ENCODE peak calls at places on chromosomes 16 and 17, in eight cellular contexts. One of them, this sample, is unnamed.
A peak's percentile ranks its signal among the peaks of the same experiment; 100 is the strongest.

GRCh38 chr17:75516619-75517276 is 420 bp downstream of the TSEN54 start:
- DNase-seq in Peyer's patch: peak; percentile 37
- DNase-seq in heart left ventricle: peak; percentile 47
- DNase-seq in CD4-positive, CD25-positive, alpha-beta regulatory T cell: peak; percentile 28
- DNase-seq in Caco-2: peak; percentile 57
- DNase-seq in psoas muscle: no peak
- DNase-seq in heart right ventricle: peak; percentile 54
- DNase-seq in upper lobe of right lung: peak; percentile 76
- DNase-seq in this sample: peak; percentile 41

GRCh38 chr17:74446551-74447500 is 14.9 kb downstream of the GPRC5C start:
- DNase-seq in psoas muscle: peak; percentile 88
- DNase-seq in Peyer's patch: no peak
- DNase-seq in heart right ventricle: peak; percentile 76
- DNase-seq in heart left ventricle: peak; percentile 78
- DNase-seq in CD4-positive, CD25-positive, alpha-beta regulatory T cell: no peak
- DNase-seq in upper lobe of right lung: peak; percentile 79
- DNase-seq in Caco-2: no peak
- DNase-seq in this sample: no peak

GRCh38 chr16:17571499-17572093 is 100.8 kb upstream of the XYLT1 start:
- DNase-seq in CD4-positive, CD25-positive, alpha-beta regulatory T cell: no peak
- DNase-seq in Caco-2: peak; percentile 7
- DNase-seq in upper lobe of right lung: no peak
- DNase-seq in heart left ventricle: no peak
- DNase-seq in heart right ventricle: no peak
- DNase-seq in psoas muscle: no peak
- DNase-seq in Peyer's patch: no peak
- DNase-seq in this sample: peak; percentile 14

GRCh38 chr17:45427181-45427835 is 5.4 kb downstream of the ARHGAP27 start:
- DNase-seq in CD4-positive, CD25-positive, alpha-beta regulatory T cell: no peak
- DNase-seq in psoas muscle: no peak
- DNase-seq in heart right ventricle: no peak
- DNase-seq in heart left ventricle: no peak
- DNase-seq in upper lobe of right lung: peak; percentile 49
- DNase-seq in Caco-2: no peak
- DNase-seq in Peyer's patch: no peak
- DNase-seq in this sample: no peak

GRCh38 chr16:3266873-3267537 is 10.6 kb upstream of the MEFV start:
- DNase-seq in CD4-positive, CD25-positive, alpha-beta regulatory T cell: peak; percentile 15
- DNase-seq in Peyer's patch: no peak
- DNase-seq in heart left ventricle: no peak
- DNase-seq in heart right ventricle: no peak
- DNase-seq in upper lobe of right lung: no peak
- DNase-seq in psoas muscle: no peak
- DNase-seq in Caco-2: peak; percentile 37
- DNase-seq in this sample: peak; percentile 57

GRCh38 chr16:66292241-66292935 is 74.1 kb upstream of the CDH5 start:
- DNase-seq in heart right ventricle: no peak
- DNase-seq in Peyer's patch: no peak
- DNase-seq in CD4-positive, CD25-positive, alpha-beta regulatory T cell: no peak
- DNase-seq in heart left ventricle: no peak
- DNase-seq in Caco-2: no peak
- DNase-seq in upper lobe of right lung: no peak
- DNase-seq in psoas muscle: no peak
- DNase-seq in this sample: no peak

GRCh38 chr17:21039839-21040575 is 2.8 kb downstream of the USP22 start:
- DNase-seq in upper lobe of right lung: no peak
- DNase-seq in psoas muscle: peak; percentile 30
- DNase-seq in Peyer's patch: no peak
- DNase-seq in heart right ventricle: no peak
- DNase-seq in CD4-positive, CD25-positive, alpha-beta regulatory T cell: peak; percentile 28
- DNase-seq in heart left ventricle: no peak
- DNase-seq in Caco-2: peak; percentile 45
- DNase-seq in this sample: no peak

GRCh38 chr16:1749152-1750117 is 21.9 kb downstream of the NME3 start:
- DNase-seq in CD4-positive, CD25-positive, alpha-beta regulatory T cell: no peak
- DNase-seq in Caco-2: no peak
- DNase-seq in heart right ventricle: no peak
- DNase-seq in upper lobe of right lung: no peak
- DNase-seq in psoas muscle: no peak
- DNase-seq in Peyer's patch: no peak
- DNase-seq in heart left ventricle: no peak
- DNase-seq in this sample: no peak

GRCh38 chr16:58042001-58042885 is 16.7 kb downstream of the MMP15 start:
- DNase-seq in CD4-positive, CD25-positive, alpha-beta regulatory T cell: no peak
- DNase-seq in upper lobe of right lung: peak; percentile 51
- DNase-seq in Peyer's patch: no peak
- DNase-seq in heart left ventricle: no peak
- DNase-seq in heart right ventricle: no peak
- DNase-seq in psoas muscle: no peak
- DNase-seq in Caco-2: no peak
- DNase-seq in this sample: no peak

GRCh38 chr17:8320990-8321389 is 10.9 kb downstream of the ARHGEF15 start:
- DNase-seq in CD4-positive, CD25-positive, alpha-beta regulatory T cell: no peak
- DNase-seq in heart left ventricle: no peak
- DNase-seq in upper lobe of right lung: no peak
- DNase-seq in psoas muscle: no peak
- DNase-seq in heart right ventricle: no peak
- DNase-seq in Peyer's patch: no peak
- DNase-seq in Caco-2: no peak
- DNase-seq in this sample: peak; percentile 14

GRCh38 chr17:19706791-19707727 is 9.3 kb downstream of the SLC47A2 start:
- DNase-seq in CD4-positive, CD25-positive, alpha-beta regulatory T cell: no peak
- DNase-seq in heart left ventricle: no peak
- DNase-seq in psoas muscle: no peak
- DNase-seq in heart right ventricle: no peak
- DNase-seq in Peyer's patch: no peak
- DNase-seq in Caco-2: no peak
- DNase-seq in upper lobe of right lung: no peak
- DNase-seq in this sample: no peak

GRCh38 chr17:15263206-15263579 is 1.9 kb downstream of the PMP22 start:
- DNase-seq in Caco-2: peak; percentile 11
- DNase-seq in Peyer's patch: peak; percentile 28
- DNase-seq in CD4-positive, CD25-positive, alpha-beta regulatory T cell: no peak
- DNase-seq in heart right ventricle: peak; percentile 87
- DNase-seq in psoas muscle: peak; percentile 91
- DNase-seq in heart left ventricle: peak; percentile 88
- DNase-seq in upper lobe of right lung: peak; percentile 78
- DNase-seq in this sample: peak; percentile 42

GRCh38 chr17:30256756-30257506 is 21.4 kb upstream of the SLC6A4 start:
- DNase-seq in heart left ventricle: no peak
- DNase-seq in CD4-positive, CD25-positive, alpha-beta regulatory T cell: no peak
- DNase-seq in upper lobe of right lung: no peak
- DNase-seq in heart right ventricle: no peak
- DNase-seq in Peyer's patch: no peak
- DNase-seq in psoas muscle: no peak
- DNase-seq in Caco-2: no peak
- DNase-seq in this sample: no peak

GRCh38 chr16:22070361-22071351 is 21.7 kb upstream of the VWA3A start:
- DNase-seq in Caco-2: no peak
- DNase-seq in psoas muscle: peak; percentile 27
- DNase-seq in heart right ventricle: no peak
- DNase-seq in upper lobe of right lung: no peak
- DNase-seq in CD4-positive, CD25-positive, alpha-beta regulatory T cell: no peak
- DNase-seq in Peyer's patch: no peak
- DNase-seq in heart left ventricle: no peak
- DNase-seq in this sample: peak; percentile 16

GRCh38 chr16:3767333-3767977 is 50.1 kb upstream of the TRAP1 start:
- DNase-seq in heart left ventricle: no peak
- DNase-seq in Peyer's patch: no peak
- DNase-seq in CD4-positive, CD25-positive, alpha-beta regulatory T cell: no peak
- DNase-seq in upper lobe of right lung: no peak
- DNase-seq in heart right ventricle: no peak
- DNase-seq in Caco-2: no peak
- DNase-seq in psoas muscle: no peak
- DNase-seq in this sample: no peak

GRCh38 chr17:48010193-48010592 is 27.4 kb downstream of the COPZ2 start:
- DNase-seq in Caco-2: no peak
- DNase-seq in CD4-positive, CD25-positive, alpha-beta regulatory T cell: no peak
- DNase-seq in heart right ventricle: no peak
- DNase-seq in Peyer's patch: no peak
- DNase-seq in psoas muscle: no peak
- DNase-seq in heart left ventricle: no peak
- DNase-seq in upper lobe of right lung: no peak
- DNase-seq in this sample: no peak
- H3K9me3 ChIP-seq in Caco-2: no peaks in the 10 kb centered on the region
- H3K9me3 ChIP-seq in CD4-positive, CD25-positive, alpha-beta regulatory T cell: no peaks in the 10 kb centered on the region
- H3K9me3 ChIP-seq in heart right ventricle: no peaks in the 10 kb centered on the region
- H3K9me3 ChIP-seq in Peyer's patch: no peaks in the 10 kb centered on the region
- H3K9me3 ChIP-seq in psoas muscle: no peaks in the 10 kb centered on the region
- H3K9me3 ChIP-seq in heart left ventricle: no peaks in the 10 kb centered on the region
- H3K9me3 ChIP-seq in upper lobe of right lung: no peaks in the 10 kb centered on the region
- H3K9me3 ChIP-seq in this sample: no peaks in the 10 kb centered on the region

GRCh38 chr17:53707546-53707945 is 115.2 kb upstream of the KIF2B start:
- DNase-seq in heart right ventricle: no peak
- DNase-seq in upper lobe of right lung: no peak
- DNase-seq in heart left ventricle: no peak
- DNase-seq in CD4-positive, CD25-positive, alpha-beta regulatory T cell: no peak
- DNase-seq in psoas muscle: no peak
- DNase-seq in Caco-2: no peak
- DNase-seq in Peyer's patch: no peak
- DNase-seq in this sample: peak; percentile 9
- H3K9me3 ChIP-seq in heart right ventricle: no peaks in the 10 kb centered on the region
- H3K9me3 ChIP-seq in upper lobe of right lung: no peaks in the 10 kb centered on the region
- H3K9me3 ChIP-seq in heart left ventricle: peaks cover 5% of the 10 kb centered on the region
- H3K9me3 ChIP-seq in CD4-positive, CD25-positive, alpha-beta regulatory T cell: no peaks in the 10 kb centered on the region
- H3K9me3 ChIP-seq in psoas muscle: no peaks in the 10 kb centered on the region
- H3K9me3 ChIP-seq in Caco-2: no peaks in the 10 kb centered on the region
- H3K9me3 ChIP-seq in Peyer's patch: peaks cover 3% of the 10 kb centered on the region
- H3K9me3 ChIP-seq in this sample: peaks cover 4% of the 10 kb centered on the region

GRCh38 chr16:50517450-50518252 is 30.5 kb upstream of the NKD1 start:
- DNase-seq in psoas muscle: no peak
- DNase-seq in Caco-2: no peak
- DNase-seq in CD4-positive, CD25-positive, alpha-beta regulatory T cell: no peak
- DNase-seq in Peyer's patch: no peak
- DNase-seq in heart left ventricle: no peak
- DNase-seq in upper lobe of right lung: no peak
- DNase-seq in heart right ventricle: no peak
- DNase-seq in this sample: no peak

GRCh38 chr16:50516401-50516800 is 31.8 kb upstream of the NKD1 start:
- DNase-seq in CD4-positive, CD25-positive, alpha-beta regulatory T cell: no peak
- DNase-seq in psoas muscle: no peak
- DNase-seq in heart left ventricle: no peak
- DNase-seq in Caco-2: no peak
- DNase-seq in upper lobe of right lung: no peak
- DNase-seq in heart right ventricle: no peak
- DNase-seq in Peyer's patch: no peak
- DNase-seq in this sample: no peak

GRCh38 chr16:50519001-50519400 is 29.2 kb upstream of the NKD1 start:
- DNase-seq in upper lobe of right lung: no peak
- DNase-seq in Peyer's patch: no peak
- DNase-seq in CD4-positive, CD25-positive, alpha-beta regulatory T cell: no peak
- DNase-seq in Caco-2: no peak
- DNase-seq in heart right ventricle: no peak
- DNase-seq in psoas muscle: no peak
- DNase-seq in heart left ventricle: no peak
- DNase-seq in this sample: no peak

GRCh38 chr16:50516890-50517289 is 31.3 kb upstream of the NKD1 start:
- DNase-seq in heart left ventricle: no peak
- DNase-seq in Peyer's patch: no peak
- DNase-seq in heart right ventricle: no peak
- DNase-seq in CD4-positive, CD25-positive, alpha-beta regulatory T cell: no peak
- DNase-seq in psoas muscle: no peak
- DNase-seq in Caco-2: no peak
- DNase-seq in upper lobe of right lung: no peak
- DNase-seq in this sample: no peak

GRCh38 chr16:50515218-50515617 is 33.0 kb upstream of the NKD1 start:
- DNase-seq in heart left ventricle: no peak
- DNase-seq in Caco-2: no peak
- DNase-seq in Peyer's patch: no peak
- DNase-seq in heart right ventricle: no peak
- DNase-seq in psoas muscle: no peak
- DNase-seq in upper lobe of right lung: no peak
- DNase-seq in CD4-positive, CD25-positive, alpha-beta regulatory T cell: no peak
- DNase-seq in this sample: no peak
- H3K9me3 ChIP-seq in heart left ventricle: peaks cover 50% of the 10 kb centered on the region
- H3K9me3 ChIP-seq in Caco-2: peaks cover 19% of the 10 kb centered on the region
- H3K9me3 ChIP-seq in Peyer's patch: peaks cover 9% of the 10 kb centered on the region
- H3K9me3 ChIP-seq in heart right ventricle: peaks cover 6% of the 10 kb centered on the region
- H3K9me3 ChIP-seq in psoas muscle: peaks cover 23% of the 10 kb centered on the region
- H3K9me3 ChIP-seq in upper lobe of right lung: no peaks in the 10 kb centered on the region
- H3K9me3 ChIP-seq in CD4-positive, CD25-positive, alpha-beta regulatory T cell: peaks cover 17% of the 10 kb centered on the region
- H3K9me3 ChIP-seq in this sample: no peaks in the 10 kb centered on the region

DNA sequence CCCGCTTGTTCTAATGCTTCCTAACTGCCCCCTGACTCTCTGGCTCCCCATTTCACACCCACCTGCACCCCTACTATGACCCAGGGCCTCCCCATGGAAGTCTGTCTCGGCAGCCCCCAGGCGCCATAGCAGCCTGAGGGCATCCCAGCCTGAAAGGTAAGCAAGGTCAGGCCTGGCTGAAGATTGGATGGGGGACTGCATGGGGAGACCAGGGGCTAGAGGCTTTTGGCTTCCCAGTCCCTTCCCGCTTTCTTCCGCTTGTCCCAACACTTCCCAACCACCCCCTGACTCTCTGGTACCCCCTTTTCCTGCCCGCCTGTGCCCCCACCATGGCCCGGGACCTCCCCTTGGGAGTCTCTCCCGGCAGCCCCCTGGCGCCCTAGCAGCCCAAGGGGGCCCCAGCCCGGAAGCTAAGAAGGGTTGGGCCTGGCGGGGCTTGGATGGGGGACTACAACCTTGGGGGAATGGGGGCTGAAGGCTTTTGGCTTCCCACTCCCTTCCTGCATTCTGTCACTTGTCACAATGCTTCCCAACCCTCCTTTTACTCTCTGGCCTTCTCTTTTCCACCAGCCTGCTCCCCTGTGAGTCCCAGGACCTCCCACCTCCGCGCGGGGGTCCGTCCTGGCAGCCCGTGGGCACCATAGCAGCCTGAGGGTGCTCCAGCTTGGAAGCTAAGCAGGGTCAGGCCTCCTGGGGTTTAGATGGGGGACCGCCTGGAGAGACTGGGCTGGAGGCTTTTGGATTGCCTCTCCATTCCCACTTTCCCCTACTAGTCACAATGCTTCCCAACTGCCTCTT is 2288.4 kb downstream of the TP53TG3F start:
- DNase-seq in psoas muscle: no peak
- DNase-seq in Caco-2: no peak
- DNase-seq in upper lobe of right lung: no peak
- DNase-seq in heart right ventricle: no peak
- DNase-seq in heart left ventricle: no peak
- DNase-seq in CD4-positive, CD25-positive, alpha-beta regulatory T cell: no peak
- DNase-seq in Peyer's patch: no peak
- DNase-seq in this sample: no peak
- H3K9me3 ChIP-seq in psoas muscle: no peaks in the 10 kb centered on the region
- H3K9me3 ChIP-seq in Caco-2: no peaks in the 10 kb centered on the region
- H3K9me3 ChIP-seq in upper lobe of right lung: no peaks in the 10 kb centered on the region
- H3K9me3 ChIP-seq in heart right ventricle: no peaks in the 10 kb centered on the region
- H3K9me3 ChIP-seq in heart left ventricle: peaks cover 4% of the 10 kb centered on the region
- H3K9me3 ChIP-seq in CD4-positive, CD25-positive, alpha-beta regulatory T cell: peaks cover 82% of the 10 kb centered on the region
- H3K9me3 ChIP-seq in Peyer's patch: peaks cover 10% of the 10 kb centered on the region
- H3K9me3 ChIP-seq in this sample: no peaks in the 10 kb centered on the region